ENCODE peak calls at places on chromosomes 5 and 9, in eight cellular contexts. One of them, this sample, is unnamed.

GRCh38 chr9:129407905-129408452 is 212.9 kb downstream of the C9orf50 start:
- DNase-seq in neural progenitor cell: no peak
- DNase-seq in Panc1: no peak
- DNase-seq in ovary: no peak
- DNase-seq in A549: no peak
- DNase-seq in uterus: no peak
- DNase-seq in PC-3: no peak
- DNase-seq in mammary epithelial cell: no peak
- DNase-seq in this sample: no peak

GRCh38 chr9:88947581-88948573 is 43.4 kb upstream of the S1PR3 start:
- DNase-seq in mammary epithelial cell: no peak
- DNase-seq in PC-3: no peak
- DNase-seq in uterus: no peak
- DNase-seq in ovary: no peak
- DNase-seq in neural progenitor cell: no peak
- DNase-seq in A549: no peak
- DNase-seq in Panc1: no peak
- DNase-seq in this sample: no peak

GRCh38 chr9:96241391-96241809 is 60.6 kb downstream of the HSD17B3 start:
- DNase-seq in A549: no peak
- DNase-seq in mammary epithelial cell: peak
- DNase-seq in PC-3: peak
- DNase-seq in neural progenitor cell: no peak
- DNase-seq in ovary: no peak
- DNase-seq in uterus: no peak
- DNase-seq in Panc1: no peak
- DNase-seq in this sample: peak

GRCh38 chr5:73591698-73592501 is 26.4 kb downstream of the UTP15 start:
- DNase-seq in A549: no peak
- DNase-seq in mammary epithelial cell: peak
- DNase-seq in PC-3: peak
- DNase-seq in uterus: no peak
- DNase-seq in neural progenitor cell: no peak
- DNase-seq in ovary: no peak
- DNase-seq in Panc1: no peak
- DNase-seq in this sample: no peak

GRCh38 chr5:50715001-50715400 is 48.6 kb downstream of the PARP8 start:
- DNase-seq in Panc1: no peak
- DNase-seq in PC-3: no peak
- DNase-seq in uterus: no peak
- DNase-seq in neural progenitor cell: no peak
- DNase-seq in A549: no peak
- DNase-seq in ovary: no peak
- DNase-seq in mammary epithelial cell: no peak
- DNase-seq in this sample: no peak

GRCh38 chr9:36138901-36139300 is 2.4 kb downstream of the GLIPR2 start:
- DNase-seq in Panc1: no peak
- DNase-seq in neural progenitor cell: no peak
- DNase-seq in mammary epithelial cell: no peak
- DNase-seq in ovary: peak
- DNase-seq in PC-3: no peak
- DNase-seq in A549: no peak
- DNase-seq in uterus: no peak
- DNase-seq in this sample: no peak

GRCh38 chr5:160833806-160834205 is 18.2 kb downstream of the ATP10B start:
- DNase-seq in A549: no peak
- DNase-seq in neural progenitor cell: no peak
- DNase-seq in mammary epithelial cell: peak
- DNase-seq in Panc1: no peak
- DNase-seq in uterus: no peak
- DNase-seq in ovary: no peak
- DNase-seq in PC-3: no peak
- DNase-seq in this sample: no peak

GRCh38 chr9:129630967-129631672 is 5.2 kb downstream of the NTMT1 start:
- DNase-seq in mammary epithelial cell: peak
- DNase-seq in ovary: no peak
- DNase-seq in uterus: no peak
- DNase-seq in A549: no peak
- DNase-seq in PC-3: no peak
- DNase-seq in neural progenitor cell: no peak
- DNase-seq in Panc1: no peak
- DNase-seq in this sample: no peak

GRCh38 chr5:28301676-28302075 is 1263.3 kb upstream of the CDH9 start:
- DNase-seq in PC-3: peak
- DNase-seq in A549: no peak
- DNase-seq in ovary: no peak
- DNase-seq in uterus: no peak
- DNase-seq in neural progenitor cell: no peak
- DNase-seq in mammary epithelial cell: peak
- DNase-seq in Panc1: peak
- DNase-seq in this sample: no peak

GRCh38 chr9:135951889-135952663 is 9.1 kb downstream of the UBAC1 start:
- DNase-seq in Panc1: no peak
- DNase-seq in neural progenitor cell: peak
- DNase-seq in ovary: no peak
- DNase-seq in uterus: no peak
- DNase-seq in mammary epithelial cell: peak
- DNase-seq in A549: no peak
- DNase-seq in PC-3: peak
- DNase-seq in this sample: peak

GRCh38 chr9:88258012-88258411 is 119.7 kb upstream of the SPATA31C2 start:
- DNase-seq in A549: no peak
- DNase-seq in mammary epithelial cell: no peak
- DNase-seq in neural progenitor cell: no peak
- DNase-seq in Panc1: no peak
- DNase-seq in ovary: no peak
- DNase-seq in PC-3: peak
- DNase-seq in uterus: peak
- DNase-seq in this sample: no peak

GRCh38 chr5:126568206-126568755 is 26.7 kb downstream of the ALDH7A1 start:
- DNase-seq in neural progenitor cell: no peak
- DNase-seq in mammary epithelial cell: no peak
- DNase-seq in PC-3: no peak
- DNase-seq in uterus: no peak
- DNase-seq in ovary: no peak
- DNase-seq in Panc1: no peak
- DNase-seq in A549: no peak
- DNase-seq in this sample: no peak

GRCh38 chr9:133608382-133608781 is 807 bp downstream of the FAM163B start:
- DNase-seq in Panc1: no peak
- DNase-seq in neural progenitor cell: no peak
- DNase-seq in A549: no peak
- DNase-seq in ovary: no peak
- DNase-seq in uterus: no peak
- DNase-seq in PC-3: no peak
- DNase-seq in mammary epithelial cell: no peak
- DNase-seq in this sample: no peak

GRCh38 chr5:176790921-176791320 is 19.4 kb upstream of the UNC5A start:
- DNase-seq in mammary epithelial cell: no peak
- DNase-seq in Panc1: no peak
- DNase-seq in neural progenitor cell: no peak
- DNase-seq in A549: no peak
- DNase-seq in uterus: no peak
- DNase-seq in PC-3: no peak
- DNase-seq in ovary: no peak
- DNase-seq in this sample: no peak

GRCh38 chr9:97704327-97704677 is 7.2 kb upstream of the XPA start:
- DNase-seq in mammary epithelial cell: no peak
- DNase-seq in neural progenitor cell: no peak
- DNase-seq in A549: no peak
- DNase-seq in Panc1: no peak
- DNase-seq in ovary: no peak
- DNase-seq in PC-3: no peak
- DNase-seq in uterus: no peak
- DNase-seq in this sample: no peak

GRCh38 chr9:136611606-136612005 is 51.1 kb upstream of the EGFL7 start:
- DNase-seq in ovary: no peak
- DNase-seq in PC-3: no peak
- DNase-seq in mammary epithelial cell: no peak
- DNase-seq in Panc1: no peak
- DNase-seq in uterus: no peak
- DNase-seq in neural progenitor cell: no peak
- DNase-seq in A549: no peak
- DNase-seq in this sample: no peak

GRCh38 chr9:34985311-34985899 is 4.1 kb upstream of the DNAJB5 start:
- DNase-seq in neural progenitor cell: peak
- DNase-seq in mammary epithelial cell: peak
- DNase-seq in uterus: peak
- DNase-seq in A549: peak
- DNase-seq in ovary: no peak
- DNase-seq in Panc1: no peak
- DNase-seq in PC-3: peak
- DNase-seq in this sample: peak

GRCh38 chr9:108634669-108635462 is 220.9 kb downstream of the ACTL7B start:
- DNase-seq in mammary epithelial cell: peak
- DNase-seq in PC-3: peak
- DNase-seq in ovary: no peak
- DNase-seq in neural progenitor cell: no peak
- DNase-seq in Panc1: no peak
- DNase-seq in uterus: no peak
- DNase-seq in A549: no peak
- DNase-seq in this sample: no peak

GRCh38 chr9:110175275-110175968 is 32.5 kb downstream of the C9orf152 start:
- DNase-seq in A549: no peak
- DNase-seq in PC-3: no peak
- DNase-seq in neural progenitor cell: no peak
- DNase-seq in Panc1: no peak
- DNase-seq in ovary: no peak
- DNase-seq in uterus: no peak
- DNase-seq in mammary epithelial cell: no peak
- DNase-seq in this sample: no peak

GRCh38 chr9:11319477-11320060 is 706.8 kb upstream of the PTPRD start:
- DNase-seq in Panc1: peak
- DNase-seq in uterus: no peak
- DNase-seq in neural progenitor cell: peak
- DNase-seq in mammary epithelial cell: no peak
- DNase-seq in ovary: no peak
- DNase-seq in PC-3: peak
- DNase-seq in A549: no peak
- DNase-seq in this sample: no peak

GRCh38 chr9:89455356-89455824 is 42.5 kb downstream of the SEMA4D start:
- DNase-seq in Panc1: no peak
- DNase-seq in mammary epithelial cell: no peak
- DNase-seq in A549: no peak
- DNase-seq in ovary: no peak
- DNase-seq in uterus: no peak
- DNase-seq in neural progenitor cell: no peak
- DNase-seq in PC-3: no peak
- DNase-seq in this sample: no peak

GRCh38 chr9:122347348-122348287 is 23.2 kb upstream of the PTGS1 start:
- DNase-seq in mammary epithelial cell: peak
- DNase-seq in A549: peak
- DNase-seq in Panc1: no peak
- DNase-seq in uterus: no peak
- DNase-seq in ovary: no peak
- DNase-seq in PC-3: peak
- DNase-seq in neural progenitor cell: no peak
- DNase-seq in this sample: no peak

GRCh38 chr9:132210472-132211145 is 48.8 kb downstream of the NTNG2 start:
- DNase-seq in mammary epithelial cell: peak
- DNase-seq in ovary: no peak
- DNase-seq in neural progenitor cell: no peak
- DNase-seq in PC-3: peak
- DNase-seq in Panc1: no peak
- DNase-seq in uterus: no peak
- DNase-seq in A549: no peak
- DNase-seq in this sample: no peak

DNA sequence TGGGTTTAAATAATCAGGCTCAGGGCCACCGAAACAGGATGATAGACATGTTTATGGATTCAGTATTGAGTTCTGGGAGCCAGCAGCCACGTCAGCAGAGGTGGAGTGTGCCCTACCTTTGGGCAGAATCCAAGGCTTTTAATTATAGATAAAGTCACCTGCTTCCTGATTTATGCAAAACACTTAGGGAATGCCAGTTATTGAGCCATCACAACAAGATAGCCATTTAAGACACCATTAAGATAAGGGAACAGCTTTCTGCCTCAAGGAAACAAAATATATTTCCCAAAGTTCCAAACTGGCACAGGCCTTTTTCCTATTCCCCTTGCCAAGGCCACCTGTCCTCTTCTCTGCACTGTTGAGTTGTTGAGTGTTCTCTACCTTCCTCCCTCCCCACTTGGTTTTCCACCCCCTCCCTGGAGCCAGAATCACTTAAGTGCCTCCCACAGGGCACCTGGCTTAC is 2.4 kb downstream of the CCL28 start:
- DNase-seq in Panc1: no peak
- DNase-seq in ovary: no peak
- DNase-seq in uterus: no peak
- DNase-seq in mammary epithelial cell: no peak
- DNase-seq in A549: no peak
- DNase-seq in neural progenitor cell: no peak
- DNase-seq in PC-3: no peak
- DNase-seq in this sample: peak
- H3K27ac ChIP-seq in Panc1: no peak
- H3K27ac ChIP-seq in ovary: no peak
- H3K27ac ChIP-seq in uterus: no peak
- H3K27ac ChIP-seq in mammary epithelial cell: no peak
- H3K27ac ChIP-seq in A549: no peak
- H3K27ac ChIP-seq in neural progenitor cell: no peak
- H3K27ac ChIP-seq in PC-3: no peak
- H3K27ac ChIP-seq in this sample: no peak

DNA sequence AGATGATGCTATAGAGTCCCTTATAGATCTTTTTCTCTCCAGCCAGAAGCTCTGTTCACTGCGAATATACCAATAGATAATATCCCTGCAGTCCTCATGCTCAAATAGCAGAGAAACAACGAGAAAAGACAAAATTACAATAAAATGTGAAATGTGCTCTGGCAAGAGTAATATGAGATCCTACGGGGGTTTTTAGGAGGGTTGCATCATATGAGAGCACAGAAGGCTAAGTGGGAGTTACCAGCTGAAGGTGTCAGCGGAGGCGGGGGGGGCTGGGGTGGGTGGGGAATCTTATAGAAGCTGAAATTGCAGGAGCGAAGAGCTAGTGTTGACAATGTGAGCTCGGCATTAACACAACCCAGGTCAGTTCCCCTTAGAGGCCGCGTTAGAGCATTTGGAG is 109.6 kb downstream of the BASP1 start:
- DNase-seq in neural progenitor cell: no peak
- DNase-seq in ovary: no peak
- DNase-seq in Panc1: no peak
- DNase-seq in A549: no peak
- DNase-seq in mammary epithelial cell: no peak
- DNase-seq in uterus: no peak
- DNase-seq in PC-3: no peak
- DNase-seq in this sample: no peak
- H3K4me3 ChIP-seq in neural progenitor cell: no peak
- H3K4me3 ChIP-seq in ovary: no peak
- H3K4me3 ChIP-seq in Panc1: no peak
- H3K4me3 ChIP-seq in A549: no peak
- H3K4me3 ChIP-seq in mammary epithelial cell: no peak
- H3K4me3 ChIP-seq in uterus: no peak
- H3K4me3 ChIP-seq in PC-3: no peak
- H3K4me3 ChIP-seq in this sample: no peak

GRCh38 chr5:94045839-94046782 is 304.7 kb upstream of the POU5F2 start:
- DNase-seq in PC-3: no peak
- DNase-seq in neural progenitor cell: no peak
- DNase-seq in uterus: no peak
- DNase-seq in mammary epithelial cell: no peak
- DNase-seq in A549: no peak
- DNase-seq in ovary: no peak
- DNase-seq in Panc1: no peak
- DNase-seq in this sample: no peak
- H3K27ac ChIP-seq in PC-3: no peak
- H3K27ac ChIP-seq in neural progenitor cell: no peak
- H3K27ac ChIP-seq in uterus: no peak
- H3K27ac ChIP-seq in mammary epithelial cell: no peak
- H3K27ac ChIP-seq in A549: no peak
- H3K27ac ChIP-seq in ovary: no peak
- H3K27ac ChIP-seq in Panc1: no peak
- H3K27ac ChIP-seq in this sample: no peak

GRCh38 chr5:141319202-141319601 is 1.4 kb downstream of the TAF7 start:
- DNase-seq in Panc1: no peak
- DNase-seq in mammary epithelial cell: no peak
- DNase-seq in A549: no peak
- DNase-seq in ovary: no peak
- DNase-seq in PC-3: no peak
- DNase-seq in neural progenitor cell: no peak
- DNase-seq in uterus: no peak
- DNase-seq in this sample: no peak
- H3K4me3 ChIP-seq in Panc1: peak
- H3K4me3 ChIP-seq in mammary epithelial cell: no peak
- H3K4me3 ChIP-seq in A549: peak
- H3K4me3 ChIP-seq in ovary: peak
- H3K4me3 ChIP-seq in PC-3: peak
- H3K4me3 ChIP-seq in neural progenitor cell: peak
- H3K4me3 ChIP-seq in uterus: no peak
- H3K4me3 ChIP-seq in this sample: no peak

This sample was measured in prostate gland.